ENCODE peak calls at places on chromosomes 1 and 21, in six cellular contexts. N, M, E, H, Y and Z are unnamed samples.
A peak's percentile ranks its signal among the peaks of the same experiment; 100 is the strongest.

GRCh38 chr1:219121634-219122033 is 52.0 kb upstream of the LYPLAL1 start:
- DNase-seq in Y (no peak), H (no peak), M (no peak), E (no peak), N (no peak), Z (no peak)

GRCh38 chr21:44708866-44709425 is 2.4 kb downstream of the TSPEAR start:
- DNase-seq in Y (no peak), M (no peak), E (no peak), H (no peak), N (peak; percentile 9), Z (no peak)

GRCh38 chr1:180230791-180231505 is 884 bp downstream of the LHX4 start:
- DNase-seq in M (no peak), E (no peak), H (no peak), Y (no peak), N (no peak), Z (no peak)

GRCh38 chr1:188949701-188950100 is 1528.0 kb downstream of the BRINP3 start:
- DNase-seq in M (no peak), H (no peak), E (no peak), Y (no peak), N (no peak), Z (no peak)

GRCh38 chr1:50493710-50494109 is 70.5 kb upstream of the DMRTA2 start:
- DNase-seq in Y (no peak), M (no peak), H (no peak), E (no peak), N (no peak), Z (no peak)

GRCh38 chr1:35324486-35324885 is 56.0 kb downstream of the ZMYM4 start:
- DNase-seq in H (no peak), N (no peak), M (no peak), E (no peak), Y (no peak), Z (no peak)

GRCh38 chr1:15740833-15741182 is 1.5 kb upstream of the TMEM82 start:
- DNase-seq in N (no peak), H (no peak), M (no peak), Y (no peak), E (no peak), Z (no peak)

GRCh38 chr1:70496181-70496580 is 85.1 kb downstream of the CTH start:
- DNase-seq in H (no peak), E (no peak), M (no peak), Y (no peak), N (no peak), Z (no peak)

GRCh38 chr1:182869241-182869666 is 30.1 kb downstream of the DHX9 start:
- DNase-seq in Y (no peak), H (no peak), M (no peak), E (no peak), N (no peak), Z (no peak)

GRCh38 chr1:20727746-20728316 is 4.7 kb downstream of the SH2D5 start:
- DNase-seq in N (no peak), E (no peak), H (no peak), M (no peak), Y (no peak), Z (no peak)

GRCh38 chr1:47875831-47876586 is 121.2 kb downstream of the TRABD2B start:
- DNase-seq in M (no peak), Y (no peak), E (peak; percentile 2), H (no peak), N (no peak), Z (no peak)

GRCh38 chr1:3474421-3474820 is 20.0 kb downstream of the ARHGEF16 start:
- DNase-seq in M (no peak), Y (no peak), N (no peak), H (no peak), E (no peak), Z (no peak)

GRCh38 chr1:26827663-26828062 is 1.2 kb downstream of the ZDHHC18 start:
- DNase-seq in H (no peak), M (no peak), Y (no peak), N (no peak), E (no peak), Z (no peak)

GRCh38 chr1:30748098-30748698 is 9.4 kb downstream of the LAPTM5 start:
- DNase-seq in Y (no peak), E (no peak), N (no peak), M (peak; percentile 54), H (no peak), Z (no peak)

GRCh38 chr1:30103708-30104107 is 619.7 kb downstream of the MATN1 start:
- DNase-seq in Y (no peak), E (no peak), M (no peak), N (no peak), H (no peak), Z (no peak)

GRCh38 chr1:49597436-49597835 is 426.3 kb downstream of the AGBL4 start:
- DNase-seq in H (no peak), N (no peak), M (no peak), E (no peak), Y (no peak), Z (no peak)

GRCh38 chr1:181763736-181764135 is 280.4 kb downstream of the CACNA1E start:
- DNase-seq in H (no peak), E (no peak), N (no peak), M (no peak), Y (no peak), Z (no peak)

GRCh38 chr1:5965586-5966131 is 26.6 kb downstream of the NPHP4 start:
- DNase-seq in E (no peak), H (no peak), M (no peak), N (no peak), Y (no peak), Z (no peak)

GRCh38 chr1:59128784-59129227 is 168.1 kb upstream of the FGGY start:
- DNase-seq in Y (no peak), H (no peak), M (no peak), N (no peak), E (no peak), Z (peak; percentile 40)

GRCh38 chr1:29752141-29752540 is 515.8 kb downstream of the PTPRU start:
- DNase-seq in E (no peak), M (no peak), H (peak; percentile 9), N (no peak), Y (no peak), Z (no peak)

GRCh38 chr1:160095382-160096105 is 2.9 kb downstream of the IGSF8 start:
- DNase-seq in E (no peak), N (no peak), H (peak; percentile 77), Y (no peak), M (no peak), Z (no peak)

GRCh38 chr1:110130989-110131388 is 18.7 kb downstream of the UBL4B start:
- DNase-seq in E (no peak), Y (no peak), M (no peak), N (no peak), H (no peak), Z (no peak)

GRCh38 chr1:143652187-143652586 is 319.6 kb downstream of the FAM72C start:
- DNase-seq in M (no peak), H (no peak), N (no peak), Y (no peak), E (no peak), Z (no peak)

GRCh38 chr1:112727716-112728115 is 12.6 kb upstream of the PPM1J start:
- DNase-seq in Y (no peak), N (no peak), M (no peak), E (no peak), H (no peak), Z (no peak)

GRCh38 chr1:61087574-61087973 is 5.2 kb downstream of the NFIA start:
- DNase-seq in N (no peak), M (no peak), H (no peak), E (no peak), Y (no peak), Z (no peak)

GRCh38 chr21:28237661-28238060 is 755.0 kb downstream of the LTN1 start:
- DNase-seq in H (no peak), Y (no peak), M (no peak), E (no peak), N (no peak), Z (no peak)
- H3K36me3 ChIP-seq in H (no peaks in the 10 kb centered on the region), Y (no peaks in the 10 kb centered on the region), M (no peaks in the 10 kb centered on the region), E (no peaks in the 10 kb centered on the region), N (no peaks in the 10 kb centered on the region), Z (no peaks in the 10 kb centered on the region)

DNA sequence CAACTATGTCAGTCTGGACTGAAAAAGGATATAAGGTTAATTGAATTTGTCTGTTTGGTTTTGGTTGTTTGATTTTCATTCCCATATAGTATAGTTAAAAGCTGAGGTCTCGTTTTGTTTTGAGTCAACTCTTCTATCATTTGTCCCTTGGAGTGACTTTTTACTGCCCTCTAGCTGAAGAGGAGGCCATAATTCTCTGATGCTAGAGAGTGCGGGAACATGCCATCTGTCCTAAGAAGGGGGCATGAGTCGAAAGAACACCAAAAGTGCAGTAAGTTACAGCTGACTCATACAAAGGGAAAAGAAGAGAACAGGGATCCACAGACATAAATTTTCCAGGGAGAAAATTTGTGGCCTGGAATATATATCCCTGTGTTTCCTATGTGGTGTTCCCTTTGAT is 4.1 kb downstream of the KRTAP21-3 start:
- DNase-seq in N (no peak), H (no peak), M (no peak), Y (no peak), E (no peak), Z (no peak)
- H3K36me3 ChIP-seq in N (no peaks in the 10 kb centered on the region), H (no peaks in the 10 kb centered on the region), M (no peaks in the 10 kb centered on the region), Y (no peaks in the 10 kb centered on the region), E (no peaks in the 10 kb centered on the region), Z (no peaks in the 10 kb centered on the region)

DNA sequence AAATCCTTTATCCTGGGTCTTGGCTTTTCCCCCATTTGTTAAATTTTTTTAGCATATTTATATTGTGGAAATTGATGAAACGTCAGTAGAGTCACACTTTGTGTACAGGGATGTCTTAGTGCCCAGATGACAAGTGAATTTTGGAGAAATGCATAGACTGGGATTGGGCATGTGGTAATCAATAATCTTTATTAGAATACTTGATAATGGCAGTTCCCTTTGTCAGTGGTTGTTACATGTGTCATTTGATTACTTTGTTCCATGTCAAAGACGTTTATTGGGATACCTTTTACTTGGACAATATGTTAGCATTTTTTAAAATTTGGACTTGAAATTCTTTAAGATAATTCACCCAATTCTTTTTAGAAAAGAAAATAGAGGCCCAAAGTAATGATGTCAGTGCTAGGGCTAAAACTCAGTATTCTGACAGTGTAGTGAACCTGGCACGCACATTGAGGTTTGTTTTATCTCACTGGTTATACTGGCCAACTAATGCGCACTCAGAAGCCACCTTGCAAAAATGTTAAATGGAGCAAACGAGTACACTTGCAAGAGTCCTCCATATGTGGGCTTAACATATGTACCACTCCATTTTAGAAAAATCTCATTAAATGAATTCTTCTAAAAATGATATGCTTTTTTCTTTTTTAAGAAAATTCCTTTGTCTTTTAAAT is 9.2 kb downstream of the PRPF38B start:
- DNase-seq in N (no peak), H (no peak), E (no peak), M (no peak), Y (no peak), Z (no peak)
- H3K36me3 ChIP-seq in N (no peaks in the 10 kb centered on the region), H (peaks cover 56% of the 10 kb centered on the region), E (peaks cover 37% of the 10 kb centered on the region), M (peaks cover 58% of the 10 kb centered on the region), Y (peaks cover 31% of the 10 kb centered on the region), Z (peaks cover 12% of the 10 kb centered on the region)

DNA sequence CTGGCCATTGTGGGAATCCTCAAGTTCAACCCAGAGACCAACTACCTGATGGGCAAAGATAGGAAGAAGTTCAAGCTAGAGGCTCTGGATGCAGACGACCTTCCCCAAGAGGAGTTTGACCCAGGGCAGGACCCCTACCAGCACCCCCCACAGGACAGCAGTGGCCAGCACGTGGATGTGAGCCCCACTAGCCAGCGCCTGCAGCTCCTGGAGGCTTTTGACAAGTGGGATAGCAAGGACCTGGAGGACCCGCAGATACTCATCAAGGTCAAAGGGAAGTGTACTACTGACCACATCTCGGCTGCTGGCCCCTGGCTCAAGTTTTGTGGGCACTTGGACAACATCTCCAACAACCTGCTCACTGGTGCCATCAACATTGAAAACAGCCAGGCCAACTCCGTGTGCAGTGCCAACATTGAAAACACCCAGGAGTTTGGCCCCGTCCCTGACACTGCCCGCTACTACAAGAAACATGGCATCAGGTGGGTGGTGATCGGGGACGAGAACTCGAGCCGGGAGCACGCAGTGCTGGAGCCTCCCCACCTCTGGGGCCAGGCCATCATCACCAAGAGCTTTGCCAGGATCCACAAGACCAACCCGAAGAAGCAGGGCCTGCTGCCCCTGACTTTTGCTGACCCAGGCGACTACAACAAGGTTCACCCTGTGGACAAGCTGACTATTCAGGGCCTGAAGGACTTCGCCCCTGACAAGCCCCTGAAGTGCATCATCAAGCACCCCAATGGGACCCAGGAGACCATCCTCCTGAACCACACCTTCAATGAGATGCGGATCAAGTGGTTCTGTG is 30.6 kb upstream of the GPR137B start:
- DNase-seq in M (no peak), E (no peak), Y (no peak), H (no peak), N (no peak), Z (no peak)
- H3K36me3 ChIP-seq in M (no peaks in the 10 kb centered on the region), E (no peaks in the 10 kb centered on the region), Y (no peaks in the 10 kb centered on the region), H (no peaks in the 10 kb centered on the region), N (no peaks in the 10 kb centered on the region), Z (no peaks in the 10 kb centered on the region)